ENCODE peak calls at places on chromosomes 3 and 15, in ten cellular contexts. One of them, this sample, is unnamed.

GRCh38 chr3:21672303-21672702 is 78.7 kb downstream of the ZNF385D start:
- DNase-seq in HepG2: no peak
- DNase-seq in GM12892: no peak
- DNase-seq in spleen: no peak
- DNase-seq in K562: no peak
- DNase-seq in prostate gland: no peak
- DNase-seq in SK-N-SH: no peak
- DNase-seq in HCT116: no peak
- DNase-seq in breast epithelium: no peak
- DNase-seq in suprapubic skin: no peak
- DNase-seq in this sample: no peak

GRCh38 chr3:124995460-124995994 is 60.3 kb downstream of the HEG1 start:
- DNase-seq in GM12892: peak
- DNase-seq in suprapubic skin: no peak
- DNase-seq in breast epithelium: no peak
- DNase-seq in spleen: no peak
- DNase-seq in prostate gland: peak
- DNase-seq in HCT116: peak
- DNase-seq in K562: peak
- DNase-seq in HepG2: peak
- DNase-seq in SK-N-SH: peak
- DNase-seq in this sample: no peak

GRCh38 chr3:185253645-185254410 is at the start of gene EHHADH:
- DNase-seq in spleen: peak
- DNase-seq in suprapubic skin: peak
- DNase-seq in breast epithelium: peak
- DNase-seq in GM12892: peak
- DNase-seq in K562: peak
- DNase-seq in SK-N-SH: peak
- DNase-seq in HCT116: peak
- DNase-seq in prostate gland: peak
- DNase-seq in HepG2: peak
- DNase-seq in this sample: no peak

GRCh38 chr15:23734856-23735255 is 47.8 kb upstream of the NDN start:
- DNase-seq in K562: no peak
- DNase-seq in spleen: no peak
- DNase-seq in HCT116: no peak
- DNase-seq in suprapubic skin: no peak
- DNase-seq in breast epithelium: no peak
- DNase-seq in GM12892: no peak
- DNase-seq in prostate gland: no peak
- DNase-seq in HepG2: no peak
- DNase-seq in SK-N-SH: no peak
- DNase-seq in this sample: no peak

GRCh38 chr3:167318996-167319615 is 61.0 kb downstream of the ZBBX start:
- DNase-seq in HCT116: no peak
- DNase-seq in SK-N-SH: no peak
- DNase-seq in K562: no peak
- DNase-seq in HepG2: no peak
- DNase-seq in breast epithelium: no peak
- DNase-seq in spleen: no peak
- DNase-seq in prostate gland: no peak
- DNase-seq in GM12892: no peak
- DNase-seq in suprapubic skin: no peak
- DNase-seq in this sample: no peak

GRCh38 chr3:135927170-135927569 is 38.4 kb upstream of the PPP2R3A start:
- DNase-seq in HepG2: no peak
- DNase-seq in K562: no peak
- DNase-seq in spleen: no peak
- DNase-seq in SK-N-SH: peak
- DNase-seq in GM12892: no peak
- DNase-seq in breast epithelium: no peak
- DNase-seq in prostate gland: no peak
- DNase-seq in suprapubic skin: no peak
- DNase-seq in HCT116: no peak
- DNase-seq in this sample: no peak

GRCh38 chr3:55622733-55623132 is 135.6 kb upstream of the WNT5A start:
- DNase-seq in HepG2: no peak
- DNase-seq in prostate gland: no peak
- DNase-seq in suprapubic skin: no peak
- DNase-seq in SK-N-SH: no peak
- DNase-seq in K562: no peak
- DNase-seq in breast epithelium: no peak
- DNase-seq in HCT116: no peak
- DNase-seq in GM12892: no peak
- DNase-seq in spleen: no peak
- DNase-seq in this sample: no peak

GRCh38 chr3:153372326-153372725 is 210.3 kb downstream of the RAP2B start:
- DNase-seq in K562: no peak
- DNase-seq in breast epithelium: no peak
- DNase-seq in prostate gland: no peak
- DNase-seq in suprapubic skin: no peak
- DNase-seq in spleen: no peak
- DNase-seq in HCT116: no peak
- DNase-seq in GM12892: no peak
- DNase-seq in HepG2: no peak
- DNase-seq in SK-N-SH: no peak
- DNase-seq in this sample: no peak

GRCh38 chr3:130539005-130539404 is 22.0 kb downstream of the COL6A6 start:
- DNase-seq in prostate gland: no peak
- DNase-seq in HepG2: peak
- DNase-seq in HCT116: peak
- DNase-seq in suprapubic skin: no peak
- DNase-seq in K562: peak
- DNase-seq in spleen: no peak
- DNase-seq in GM12892: no peak
- DNase-seq in SK-N-SH: peak
- DNase-seq in breast epithelium: no peak
- DNase-seq in this sample: no peak

GRCh38 chr3:12228461-12228860 is 60.4 kb upstream of the PPARG start:
- DNase-seq in GM12892: no peak
- DNase-seq in suprapubic skin: no peak
- DNase-seq in SK-N-SH: no peak
- DNase-seq in HepG2: no peak
- DNase-seq in breast epithelium: no peak
- DNase-seq in K562: no peak
- DNase-seq in HCT116: no peak
- DNase-seq in prostate gland: no peak
- DNase-seq in spleen: no peak
- DNase-seq in this sample: no peak

GRCh38 chr3:12231481-12231880 is 57.4 kb upstream of the PPARG start:
- DNase-seq in spleen: no peak
- DNase-seq in suprapubic skin: no peak
- DNase-seq in HepG2: no peak
- DNase-seq in breast epithelium: no peak
- DNase-seq in prostate gland: no peak
- DNase-seq in SK-N-SH: no peak
- DNase-seq in HCT116: no peak
- DNase-seq in K562: no peak
- DNase-seq in GM12892: no peak
- DNase-seq in this sample: no peak

GRCh38 chr3:12230406-12230805 is 58.5 kb upstream of the PPARG start:
- DNase-seq in HCT116: no peak
- DNase-seq in GM12892: no peak
- DNase-seq in SK-N-SH: no peak
- DNase-seq in breast epithelium: no peak
- DNase-seq in suprapubic skin: no peak
- DNase-seq in prostate gland: no peak
- DNase-seq in spleen: no peak
- DNase-seq in HepG2: no peak
- DNase-seq in K562: no peak
- DNase-seq in this sample: no peak

GRCh38 chr3:12229144-12229871 is 59.6 kb upstream of the PPARG start:
- DNase-seq in GM12892: no peak
- DNase-seq in suprapubic skin: no peak
- DNase-seq in spleen: no peak
- DNase-seq in prostate gland: peak
- DNase-seq in HepG2: no peak
- DNase-seq in SK-N-SH: no peak
- DNase-seq in breast epithelium: no peak
- DNase-seq in HCT116: no peak
- DNase-seq in K562: no peak
- DNase-seq in this sample: no peak

DNA sequence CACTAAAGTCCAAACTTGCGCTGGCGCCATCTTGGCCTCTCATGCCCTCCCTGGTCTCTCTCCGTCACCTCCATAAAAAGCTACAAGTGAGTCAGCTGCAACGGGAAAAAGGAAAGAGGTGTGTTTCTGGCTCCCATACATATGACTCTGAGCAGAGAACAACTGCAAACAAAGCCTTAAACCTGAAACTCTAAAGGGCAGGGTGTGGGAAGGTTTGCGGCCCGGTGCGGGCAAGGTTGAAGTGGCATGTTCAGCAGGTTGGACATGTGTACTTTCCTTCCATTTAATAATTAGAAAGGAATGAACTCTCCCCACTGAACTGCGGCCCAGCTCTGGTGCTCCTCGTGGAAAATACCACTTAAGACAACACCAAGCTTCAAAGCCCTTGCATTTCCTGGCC is 59.0 kb upstream of the PPARG start:
- DNase-seq in HCT116: no peak
- DNase-seq in spleen: no peak
- DNase-seq in GM12892: no peak
- DNase-seq in suprapubic skin: no peak
- DNase-seq in HepG2: no peak
- DNase-seq in SK-N-SH: no peak
- DNase-seq in K562: no peak
- DNase-seq in prostate gland: peak
- DNase-seq in breast epithelium: no peak
- DNase-seq in this sample: no peak
- TF ChIP-seq POLR2AphosphoS5 in HCT116: no peak
- TF ChIP-seq POLR2AphosphoS5 in spleen: no peak
- TF ChIP-seq POLR2AphosphoS5 in GM12892: no peak
- TF ChIP-seq POLR2AphosphoS5 in suprapubic skin: no peak
- TF ChIP-seq POLR2AphosphoS5 in HepG2: no peak
- TF ChIP-seq POLR2AphosphoS5 in SK-N-SH: no peak
- TF ChIP-seq POLR2AphosphoS5 in K562: no peak
- TF ChIP-seq POLR2AphosphoS5 in prostate gland: peak
- TF ChIP-seq POLR2AphosphoS5 in breast epithelium: no peak
- TF ChIP-seq POLR2AphosphoS5 in this sample: peak

DNA sequence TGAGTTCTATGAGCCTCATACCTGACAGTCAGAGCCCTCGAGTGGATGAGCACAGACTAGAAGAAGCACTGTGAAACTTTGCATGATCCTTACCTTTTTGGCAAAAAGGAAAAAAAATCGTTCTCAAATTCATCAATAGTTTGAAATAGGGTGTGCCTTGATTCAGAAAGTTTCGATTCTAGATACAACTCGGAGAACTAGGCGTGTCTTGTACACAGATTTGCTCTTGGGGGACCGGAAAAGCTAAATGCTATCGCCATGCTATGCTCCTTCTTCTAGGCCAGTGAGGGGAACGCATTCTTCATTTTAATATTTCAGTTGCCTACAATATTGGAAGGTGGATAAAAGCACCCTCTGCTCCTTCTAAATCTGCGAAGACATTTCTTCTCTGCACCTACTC is 25.0 kb downstream of the CD86 start:
- DNase-seq in suprapubic skin: no peak
- DNase-seq in prostate gland: no peak
- DNase-seq in breast epithelium: no peak
- DNase-seq in GM12892: no peak
- DNase-seq in K562: no peak
- DNase-seq in spleen: no peak
- DNase-seq in SK-N-SH: no peak
- DNase-seq in HepG2: no peak
- DNase-seq in HCT116: no peak
- DNase-seq in this sample: no peak
- TF ChIP-seq POLR2AphosphoS5 in suprapubic skin: no peak
- TF ChIP-seq POLR2AphosphoS5 in prostate gland: no peak
- TF ChIP-seq POLR2AphosphoS5 in breast epithelium: no peak
- TF ChIP-seq POLR2AphosphoS5 in GM12892: no peak
- TF ChIP-seq POLR2AphosphoS5 in K562: no peak
- TF ChIP-seq POLR2AphosphoS5 in spleen: no peak
- TF ChIP-seq POLR2AphosphoS5 in SK-N-SH: no peak
- TF ChIP-seq POLR2AphosphoS5 in HepG2: no peak
- TF ChIP-seq POLR2AphosphoS5 in HCT116: no peak
- TF ChIP-seq POLR2AphosphoS5 in this sample: no peak

GRCh38 chr3:38029400-38030125 is at the start of gene PLCD1:
- DNase-seq in HepG2: peak
- DNase-seq in breast epithelium: peak
- DNase-seq in HCT116: no peak
- DNase-seq in suprapubic skin: peak
- DNase-seq in spleen: peak
- DNase-seq in SK-N-SH: peak
- DNase-seq in prostate gland: peak
- DNase-seq in GM12892: no peak
- DNase-seq in K562: peak
- DNase-seq in this sample: peak
- TF ChIP-seq POLR2AphosphoS5 in HepG2: no peak
- TF ChIP-seq POLR2AphosphoS5 in breast epithelium: peak
- TF ChIP-seq POLR2AphosphoS5 in HCT116: no peak
- TF ChIP-seq POLR2AphosphoS5 in suprapubic skin: no peak
- TF ChIP-seq POLR2AphosphoS5 in spleen: peak
- TF ChIP-seq POLR2AphosphoS5 in SK-N-SH: peak
- TF ChIP-seq POLR2AphosphoS5 in prostate gland: peak
- TF ChIP-seq POLR2AphosphoS5 in GM12892: no peak
- TF ChIP-seq POLR2AphosphoS5 in K562: no peak
- TF ChIP-seq POLR2AphosphoS5 in this sample: peak

DNA sequence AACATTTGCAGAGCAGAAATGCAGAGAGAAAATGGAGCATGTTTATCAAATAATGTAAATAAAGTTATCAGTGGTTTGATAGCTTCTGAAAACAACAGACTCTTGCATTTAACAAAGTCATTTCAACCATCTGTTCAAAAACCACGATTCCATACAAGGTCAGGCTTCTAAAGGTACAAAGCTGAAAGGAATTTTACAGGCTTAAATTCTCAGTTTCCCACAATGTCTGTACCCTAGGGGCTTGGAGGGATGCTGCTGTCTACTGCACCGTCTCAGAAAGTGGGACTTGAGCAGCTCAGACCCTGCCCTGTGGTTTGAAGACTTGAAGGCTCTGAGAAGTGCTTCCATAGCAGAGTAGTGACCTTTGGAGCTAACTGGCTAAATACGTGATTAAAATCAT is 30.4 kb upstream of the TM4SF1 start:
- DNase-seq in HCT116: no peak
- DNase-seq in prostate gland: no peak
- DNase-seq in spleen: no peak
- DNase-seq in HepG2: peak
- DNase-seq in SK-N-SH: no peak
- DNase-seq in breast epithelium: no peak
- DNase-seq in GM12892: no peak
- DNase-seq in K562: no peak
- DNase-seq in suprapubic skin: no peak
- DNase-seq in this sample: no peak
- TF ChIP-seq POLR2AphosphoS5 in HCT116: no peak
- TF ChIP-seq POLR2AphosphoS5 in prostate gland: no peak
- TF ChIP-seq POLR2AphosphoS5 in spleen: no peak
- TF ChIP-seq POLR2AphosphoS5 in HepG2: no peak
- TF ChIP-seq POLR2AphosphoS5 in SK-N-SH: no peak
- TF ChIP-seq POLR2AphosphoS5 in breast epithelium: no peak
- TF ChIP-seq POLR2AphosphoS5 in GM12892: no peak
- TF ChIP-seq POLR2AphosphoS5 in K562: no peak
- TF ChIP-seq POLR2AphosphoS5 in suprapubic skin: no peak
- TF ChIP-seq POLR2AphosphoS5 in this sample: no peak